ENCODE peak calls at places on chromosomes 11 and 22, in ten cellular contexts. One of them, this sample, is unnamed.
A peak's percentile ranks its signal among the peaks of the same experiment; 100 is the strongest.

GRCh38 chr11:1344056-1344635 is 34.7 kb upstream of the TOLLIP start:
- DNase-seq in kidney epithelial cell: no peak
- DNase-seq in RWPE1: no peak
- DNase-seq in colonic mucosa: peak; percentile 14
- DNase-seq in bronchial epithelial cell: no peak
- DNase-seq in heart right ventricle: no peak
- DNase-seq in upper lobe of right lung: no peak
- DNase-seq in GM13976: no peak
- DNase-seq in CD4-positive, alpha-beta T cell: no peak
- DNase-seq in transverse colon: no peak
- DNase-seq in this sample: no peak

GRCh38 chr22:28808716-28809355 is 8.5 kb upstream of the XBP1 start:
- DNase-seq in kidney epithelial cell: no peak
- DNase-seq in RWPE1: no peak
- DNase-seq in colonic mucosa: no peak
- DNase-seq in bronchial epithelial cell: no peak
- DNase-seq in heart right ventricle: no peak
- DNase-seq in upper lobe of right lung: no peak
- DNase-seq in GM13976: no peak
- DNase-seq in CD4-positive, alpha-beta T cell: no peak
- DNase-seq in transverse colon: no peak
- DNase-seq in this sample: no peak

GRCh38 chr22:39493759-39494158 is 8.3 kb upstream of the MIEF1 start:
- DNase-seq in kidney epithelial cell: no peak
- DNase-seq in RWPE1: no peak
- DNase-seq in colonic mucosa: no peak
- DNase-seq in bronchial epithelial cell: peak; percentile 51
- DNase-seq in heart right ventricle: no peak
- DNase-seq in upper lobe of right lung: no peak
- DNase-seq in GM13976: no peak
- DNase-seq in CD4-positive, alpha-beta T cell: no peak
- DNase-seq in transverse colon: no peak
- DNase-seq in this sample: no peak

GRCh38 chr11:111736191-111736590 is 30.0 kb downstream of the PPP2R1B start:
- DNase-seq in kidney epithelial cell: no peak
- DNase-seq in RWPE1: no peak
- DNase-seq in colonic mucosa: no peak
- DNase-seq in bronchial epithelial cell: no peak
- DNase-seq in heart right ventricle: no peak
- DNase-seq in upper lobe of right lung: no peak
- DNase-seq in GM13976: no peak
- DNase-seq in CD4-positive, alpha-beta T cell: no peak
- DNase-seq in transverse colon: no peak
- DNase-seq in this sample: no peak

GRCh38 chr22:20528405-20528978 is 21.1 kb downstream of the MED15 start:
- DNase-seq in kidney epithelial cell: no peak
- DNase-seq in RWPE1: no peak
- DNase-seq in colonic mucosa: no peak
- DNase-seq in bronchial epithelial cell: no peak
- DNase-seq in heart right ventricle: no peak
- DNase-seq in upper lobe of right lung: no peak
- DNase-seq in GM13976: no peak
- DNase-seq in CD4-positive, alpha-beta T cell: no peak
- DNase-seq in transverse colon: no peak
- DNase-seq in this sample: no peak

GRCh38 chr11:65786008-65786785 is 666 bp upstream of the OVOL1 start:
- DNase-seq in kidney epithelial cell: no peak
- DNase-seq in RWPE1: no peak
- DNase-seq in colonic mucosa: no peak
- DNase-seq in bronchial epithelial cell: no peak
- DNase-seq in heart right ventricle: no peak
- DNase-seq in upper lobe of right lung: peak; percentile 75
- DNase-seq in GM13976: no peak
- DNase-seq in CD4-positive, alpha-beta T cell: no peak
- DNase-seq in transverse colon: no peak
- DNase-seq in this sample: no peak

GRCh38 chr11:86068138-86068861 is 584 bp downstream of the PICALM start:
- DNase-seq in kidney epithelial cell: no peak
- DNase-seq in RWPE1: no peak
- DNase-seq in colonic mucosa: peak; percentile 62
- DNase-seq in bronchial epithelial cell: peak; percentile 25
- DNase-seq in heart right ventricle: peak; percentile 39
- DNase-seq in upper lobe of right lung: peak; percentile 74
- DNase-seq in GM13976: peak; percentile 51
- DNase-seq in CD4-positive, alpha-beta T cell: peak; percentile 16
- DNase-seq in transverse colon: peak; percentile 41
- DNase-seq in this sample: peak; percentile 45

GRCh38 chr11:76660533-76661305 is 9.8 kb downstream of the LRRC32 start:
- DNase-seq in kidney epithelial cell: no peak
- DNase-seq in RWPE1: no peak
- DNase-seq in colonic mucosa: no peak
- DNase-seq in bronchial epithelial cell: no peak
- DNase-seq in heart right ventricle: no peak
- DNase-seq in upper lobe of right lung: peak; percentile 63
- DNase-seq in GM13976: peak; percentile 23
- DNase-seq in CD4-positive, alpha-beta T cell: no peak
- DNase-seq in transverse colon: peak; percentile 6
- DNase-seq in this sample: no peak

GRCh38 chr22:41193829-41194228 is 11.3 kb upstream of the L3MBTL2 start:
- DNase-seq in kidney epithelial cell: no peak
- DNase-seq in RWPE1: no peak
- DNase-seq in colonic mucosa: no peak
- DNase-seq in bronchial epithelial cell: no peak
- DNase-seq in heart right ventricle: no peak
- DNase-seq in upper lobe of right lung: no peak
- DNase-seq in GM13976: no peak
- DNase-seq in CD4-positive, alpha-beta T cell: no peak
- DNase-seq in transverse colon: no peak
- DNase-seq in this sample: no peak

GRCh38 chr22:41197046-41197807 is 7.9 kb upstream of the L3MBTL2 start:
- DNase-seq in kidney epithelial cell: no peak
- DNase-seq in RWPE1: peak; percentile 70
- DNase-seq in colonic mucosa: peak; percentile 92
- DNase-seq in bronchial epithelial cell: peak; percentile 32
- DNase-seq in heart right ventricle: peak; percentile 84
- DNase-seq in upper lobe of right lung: peak; percentile 93
- DNase-seq in GM13976: peak; percentile 93
- DNase-seq in CD4-positive, alpha-beta T cell: peak; percentile 74
- DNase-seq in transverse colon: peak; percentile 88
- DNase-seq in this sample: peak; percentile 93

GRCh38 chr22:41203118-41203517 is 2.0 kb upstream of the L3MBTL2 start:
- DNase-seq in kidney epithelial cell: no peak
- DNase-seq in RWPE1: no peak
- DNase-seq in colonic mucosa: no peak
- DNase-seq in bronchial epithelial cell: no peak
- DNase-seq in heart right ventricle: no peak
- DNase-seq in upper lobe of right lung: no peak
- DNase-seq in GM13976: no peak
- DNase-seq in CD4-positive, alpha-beta T cell: no peak
- DNase-seq in transverse colon: no peak
- DNase-seq in this sample: no peak

GRCh38 chr22:41201146-41201545 is 4.0 kb upstream of the L3MBTL2 start:
- DNase-seq in kidney epithelial cell: no peak
- DNase-seq in RWPE1: no peak
- DNase-seq in colonic mucosa: no peak
- DNase-seq in bronchial epithelial cell: peak; percentile 45
- DNase-seq in heart right ventricle: no peak
- DNase-seq in upper lobe of right lung: no peak
- DNase-seq in GM13976: no peak
- DNase-seq in CD4-positive, alpha-beta T cell: no peak
- DNase-seq in transverse colon: no peak
- DNase-seq in this sample: no peak

GRCh38 chr22:41197808-41198585 is 7.1 kb upstream of the L3MBTL2 start:
- DNase-seq in kidney epithelial cell: no peak
- DNase-seq in RWPE1: no peak
- DNase-seq in colonic mucosa: peak; percentile 77
- DNase-seq in bronchial epithelial cell: peak; percentile 30
- DNase-seq in heart right ventricle: no peak
- DNase-seq in upper lobe of right lung: peak; percentile 73
- DNase-seq in GM13976: no peak
- DNase-seq in CD4-positive, alpha-beta T cell: peak; percentile 37
- DNase-seq in transverse colon: peak; percentile 56
- DNase-seq in this sample: no peak
- TF ChIP-seq CTCF in kidney epithelial cell: no peak
- TF ChIP-seq CTCF in RWPE1: no peak
- TF ChIP-seq CTCF in colonic mucosa: no peak
- TF ChIP-seq CTCF in bronchial epithelial cell: no peak
- TF ChIP-seq CTCF in heart right ventricle: no peak
- TF ChIP-seq CTCF in upper lobe of right lung: no peak
- TF ChIP-seq CTCF in GM13976: no peak
- TF ChIP-seq CTCF in CD4-positive, alpha-beta T cell: no peak
- TF ChIP-seq CTCF in transverse colon: no peak
- TF ChIP-seq CTCF in this sample: no peak

DNA sequence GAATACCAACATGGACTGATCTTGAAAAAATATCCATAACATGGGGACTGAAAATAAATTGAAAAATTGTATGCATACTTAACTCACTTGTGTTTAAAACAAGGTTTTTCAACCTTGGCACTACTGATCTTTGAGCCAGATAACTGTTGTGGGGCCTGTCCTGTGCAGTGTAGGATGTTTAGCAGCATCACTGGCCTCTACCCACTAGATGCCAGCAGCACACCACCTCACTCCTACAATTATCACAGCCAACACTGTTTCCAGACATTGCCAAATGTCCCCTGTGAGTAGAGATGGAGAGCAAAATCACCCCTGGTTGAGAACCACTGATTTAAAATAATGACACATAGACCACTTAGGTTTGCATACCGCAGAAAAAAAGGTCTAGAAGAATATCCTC is 45.0 kb upstream of the SLC1A2 start:
- DNase-seq in kidney epithelial cell: no peak
- DNase-seq in RWPE1: no peak
- DNase-seq in colonic mucosa: no peak
- DNase-seq in bronchial epithelial cell: peak; percentile 7
- DNase-seq in heart right ventricle: no peak
- DNase-seq in upper lobe of right lung: no peak
- DNase-seq in GM13976: no peak
- DNase-seq in CD4-positive, alpha-beta T cell: no peak
- DNase-seq in transverse colon: no peak
- DNase-seq in this sample: no peak
- TF ChIP-seq CTCF in kidney epithelial cell: peak; percentile 13
- TF ChIP-seq CTCF in RWPE1: no peak
- TF ChIP-seq CTCF in colonic mucosa: no peak
- TF ChIP-seq CTCF in bronchial epithelial cell: peak; percentile 22
- TF ChIP-seq CTCF in heart right ventricle: no peak
- TF ChIP-seq CTCF in upper lobe of right lung: no peak
- TF ChIP-seq CTCF in GM13976: no peak
- TF ChIP-seq CTCF in CD4-positive, alpha-beta T cell: no peak
- TF ChIP-seq CTCF in transverse colon: no peak
- TF ChIP-seq CTCF in this sample: no peak

GRCh38 chr11:126575849-126576248 is 220.4 kb downstream of the ST3GAL4 start:
- DNase-seq in kidney epithelial cell: no peak
- DNase-seq in RWPE1: no peak
- DNase-seq in colonic mucosa: no peak
- DNase-seq in bronchial epithelial cell: no peak
- DNase-seq in heart right ventricle: no peak
- DNase-seq in upper lobe of right lung: no peak
- DNase-seq in GM13976: no peak
- DNase-seq in CD4-positive, alpha-beta T cell: no peak
- DNase-seq in transverse colon: no peak
- DNase-seq in this sample: no peak

GRCh38 chr11:126564588-126564987 is 209.1 kb downstream of the ST3GAL4 start:
- DNase-seq in kidney epithelial cell: no peak
- DNase-seq in RWPE1: no peak
- DNase-seq in colonic mucosa: no peak
- DNase-seq in bronchial epithelial cell: no peak
- DNase-seq in heart right ventricle: no peak
- DNase-seq in upper lobe of right lung: no peak
- DNase-seq in GM13976: no peak
- DNase-seq in CD4-positive, alpha-beta T cell: no peak
- DNase-seq in transverse colon: no peak
- DNase-seq in this sample: no peak

GRCh38 chr11:126567419-126567818 is 211.9 kb downstream of the ST3GAL4 start:
- DNase-seq in kidney epithelial cell: no peak
- DNase-seq in RWPE1: no peak
- DNase-seq in colonic mucosa: no peak
- DNase-seq in bronchial epithelial cell: no peak
- DNase-seq in heart right ventricle: no peak
- DNase-seq in upper lobe of right lung: no peak
- DNase-seq in GM13976: no peak
- DNase-seq in CD4-positive, alpha-beta T cell: no peak
- DNase-seq in transverse colon: no peak
- DNase-seq in this sample: no peak

GRCh38 chr11:126573325-126574076 is 218.0 kb downstream of the ST3GAL4 start:
- DNase-seq in kidney epithelial cell: no peak
- DNase-seq in RWPE1: no peak
- DNase-seq in colonic mucosa: no peak
- DNase-seq in bronchial epithelial cell: no peak
- DNase-seq in heart right ventricle: no peak
- DNase-seq in upper lobe of right lung: no peak
- DNase-seq in GM13976: no peak
- DNase-seq in CD4-positive, alpha-beta T cell: no peak
- DNase-seq in transverse colon: no peak
- DNase-seq in this sample: no peak

DNA sequence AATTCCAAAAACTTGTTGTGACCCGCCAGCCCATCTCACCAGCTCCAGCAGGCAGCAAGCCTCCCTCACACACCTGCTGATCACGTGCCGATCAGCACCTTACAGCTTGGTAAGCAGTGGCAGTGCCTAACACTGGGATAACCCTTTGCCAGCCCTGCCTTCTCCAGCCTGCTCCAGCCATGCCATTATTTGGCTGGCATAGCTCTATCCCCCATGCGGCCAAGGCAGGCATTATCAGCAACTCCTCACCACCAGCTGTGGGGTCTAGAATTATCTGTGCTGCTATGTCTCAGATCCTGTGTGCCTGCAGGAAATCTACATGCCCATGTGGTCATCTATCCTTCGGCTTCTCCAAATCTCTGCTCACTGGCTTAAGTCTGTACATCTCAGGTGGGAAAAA is 215.0 kb downstream of the ST3GAL4 start:
- DNase-seq in kidney epithelial cell: no peak
- DNase-seq in RWPE1: no peak
- DNase-seq in colonic mucosa: no peak
- DNase-seq in bronchial epithelial cell: no peak
- DNase-seq in heart right ventricle: no peak
- DNase-seq in upper lobe of right lung: no peak
- DNase-seq in GM13976: no peak
- DNase-seq in CD4-positive, alpha-beta T cell: no peak
- DNase-seq in transverse colon: no peak
- DNase-seq in this sample: no peak
- TF ChIP-seq CTCF in kidney epithelial cell: no peak
- TF ChIP-seq CTCF in RWPE1: no peak
- TF ChIP-seq CTCF in colonic mucosa: no peak
- TF ChIP-seq CTCF in bronchial epithelial cell: no peak
- TF ChIP-seq CTCF in heart right ventricle: no peak
- TF ChIP-seq CTCF in upper lobe of right lung: no peak
- TF ChIP-seq CTCF in GM13976: no peak
- TF ChIP-seq CTCF in CD4-positive, alpha-beta T cell: no peak
- TF ChIP-seq CTCF in transverse colon: no peak
- TF ChIP-seq CTCF in this sample: no peak

DNA sequence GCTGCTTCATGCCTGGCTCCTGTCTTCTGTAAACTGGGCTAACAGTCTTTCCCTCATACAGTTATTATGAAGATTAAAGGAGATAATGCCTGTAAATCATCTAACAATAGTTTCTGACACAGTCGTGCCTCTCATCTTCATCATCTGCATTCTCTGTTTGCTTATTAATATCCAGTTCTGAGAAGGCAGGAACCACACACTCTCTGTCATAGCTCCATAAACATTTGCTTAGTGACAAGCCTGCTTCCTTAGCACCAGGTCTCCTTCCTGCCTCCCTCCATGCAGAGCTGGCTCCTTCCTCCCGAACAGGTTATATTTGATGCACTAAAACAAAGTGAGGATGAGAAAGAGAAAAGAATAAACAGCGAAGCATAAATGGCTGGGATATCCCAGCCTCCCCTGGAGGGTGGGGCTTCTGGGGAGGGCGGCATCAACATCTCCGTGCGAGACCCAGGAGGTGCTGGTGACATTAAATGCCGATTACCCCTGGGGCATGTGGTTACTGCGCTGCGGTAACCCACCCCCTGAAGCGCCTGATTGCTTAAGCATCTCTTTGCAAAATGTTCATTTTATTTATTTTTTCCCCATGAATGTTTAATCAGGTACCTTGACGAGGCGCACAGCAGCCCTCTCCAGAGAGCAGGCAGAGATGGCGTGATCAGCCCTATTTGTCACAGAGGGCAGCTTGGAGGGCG is 404.9 kb downstream of the NXPE2 start:
- DNase-seq in kidney epithelial cell: no peak
- DNase-seq in RWPE1: no peak
- DNase-seq in colonic mucosa: no peak
- DNase-seq in bronchial epithelial cell: no peak
- DNase-seq in heart right ventricle: no peak
- DNase-seq in upper lobe of right lung: no peak
- DNase-seq in GM13976: no peak
- DNase-seq in CD4-positive, alpha-beta T cell: no peak
- DNase-seq in transverse colon: no peak
- DNase-seq in this sample: no peak
- TF ChIP-seq CTCF in kidney epithelial cell: no peak
- TF ChIP-seq CTCF in RWPE1: no peak
- TF ChIP-seq CTCF in colonic mucosa: no peak
- TF ChIP-seq CTCF in bronchial epithelial cell: no peak
- TF ChIP-seq CTCF in heart right ventricle: no peak
- TF ChIP-seq CTCF in upper lobe of right lung: no peak
- TF ChIP-seq CTCF in GM13976: no peak
- TF ChIP-seq CTCF in CD4-positive, alpha-beta T cell: no peak
- TF ChIP-seq CTCF in transverse colon: no peak
- TF ChIP-seq CTCF in this sample: no peak

This sample was measured in GM13977.